ENCODE peak calls at places on chromosome 3, in four cellular contexts. W is mammary epithelial cell, J is HCT116, V is H9. C is an unnamed sample. For H3K9me3, the result is how much of the 10 kb centered on the place peaks cover.

GRCh38 chr3:109440353-109440752 is 103.0 kb upstream of the DPPA4 start:
- DNase-seq in W (no peak), J (no peak), V (no peak), C (no peak)

GRCh38 chr3:183254816-183255730 is 2.0 kb downstream of the B3GNT5 start:
- DNase-seq in W (peak), J (no peak), V (no peak), C (no peak)

GRCh38 chr3:16179771-16180736 is 5.6 kb downstream of the GALNT15 start:
- DNase-seq in W (no peak), J (no peak), V (no peak), C (no peak)

GRCh38 chr3:150495563-150496168 is 50.6 kb downstream of the SERP1 start:
- DNase-seq in W (peak), J (peak), V (no peak), C (no peak)

GRCh38 chr3:131630117-131630516 is 127.3 kb upstream of the MRPL3 start:
- DNase-seq in W (peak), J (no peak), V (no peak), C (no peak)

GRCh38 chr3:66144792-66145733 is 75.7 kb upstream of the SLC25A26 start:
- DNase-seq in W (peak), J (no peak), V (no peak), C (no peak)

GRCh38 chr3:149342413-149343340 is 9.2 kb upstream of the TM4SF18 start:
- DNase-seq in W (peak), J (no peak), V (no peak), C (no peak)

GRCh38 chr3:125647318-125648014 is 52.2 kb upstream of the OSBPL11 start:
- DNase-seq in W (peak), J (peak), V (peak), C (peak)

GRCh38 chr3:98770261-98771039 is 7.3 kb downstream of the ST3GAL6 start:
- DNase-seq in W (peak), J (no peak), V (no peak), C (no peak)

GRCh38 chr3:29185706-29186105 is 95.2 kb upstream of the RBMS3 start:
- DNase-seq in W (peak), J (no peak), V (no peak), C (no peak)

GRCh38 chr3:137978328-137978727 is 31.6 kb upstream of the CLDN18 start:
- DNase-seq in W (peak), J (no peak), V (no peak), C (no peak)

GRCh38 chr3:43872901-43873300 is 182.2 kb downstream of the ABHD5 start:
- DNase-seq in W (no peak), J (no peak), V (peak), C (no peak)

GRCh38 chr3:125684199-125684598 is 88.9 kb upstream of the OSBPL11 start:
- DNase-seq in W (no peak), J (peak), V (peak), C (no peak)

GRCh38 chr3:9721015-9721697 is 10.4 kb upstream of the BRPF1 start:
- DNase-seq in W (no peak), J (no peak), V (no peak), C (no peak)

GRCh38 chr3:196016485-196016884 is 65.4 kb downstream of the TFRC start:
- DNase-seq in W (peak), J (no peak), V (no peak), C (no peak)

GRCh38 chr3:136929984-136930671 is 27.7 kb upstream of the IL20RB start:
- DNase-seq in W (peak), J (no peak), V (no peak), C (no peak)

GRCh38 chr3:168088106-168088722 is 7.5 kb downstream of the GOLIM4 start:
- DNase-seq in W (no peak), J (no peak), V (peak), C (no peak)

GRCh38 chr3:30299674-30300423 is 306.6 kb upstream of the TGFBR2 start:
- DNase-seq in W (peak), J (no peak), V (no peak), C (no peak)

GRCh38 chr3:59442056-59442455 is 392.2 kb upstream of the CFAP20DC start:
- DNase-seq in W (no peak), J (no peak), V (no peak), C (no peak)

GRCh38 chr3:170257145-170257544 is 34.9 kb downstream of the PRKCI start:
- DNase-seq in W (no peak), J (no peak), V (no peak), C (no peak)

GRCh38 chr3:195897081-195897852 is 11.1 kb downstream of the TNK2 start:
- DNase-seq in W (peak), J (no peak), V (no peak), C (peak)

GRCh38 chr3:188257384-188257961 is 103.5 kb downstream of the LPP start:
- DNase-seq in W (no peak), J (no peak), V (no peak), C (no peak)

GRCh38 chr3:46857485-46858341 is 5.5 kb downstream of the MYL3 start:
- DNase-seq in W (no peak), J (no peak), V (no peak), C (no peak)

GRCh38 chr3:111539351-111540331 is 2.4 kb upstream of the CD96 start:
- DNase-seq in W (peak), J (peak), V (peak), C (no peak)

GRCh38 chr3:118208642-118209041 is 826.0 kb downstream of the IGSF11 start:
- DNase-seq in W (no peak), J (no peak), V (no peak), C (no peak)

GRCh38 chr3:134201201-134202130 is 49.2 kb downstream of the RYK start:
- DNase-seq in W (peak), J (peak), V (no peak), C (peak)

GRCh38 chr3:42906085-42906904 is at the start of gene ZNF662:
- DNase-seq in W (no peak), J (no peak), V (peak), C (no peak)

GRCh38 chr3:37981348-37981664 is 9.3 kb upstream of the VILL start:
- DNase-seq in W (no peak), J (no peak), V (no peak), C (no peak)

GRCh38 chr3:32239638-32240550 is 1.4 kb downstream of the CMTM8 start:
- DNase-seq in W (no peak), J (peak), V (peak), C (no peak)

GRCh38 chr3:23665741-23666140 is 140.0 kb upstream of the UBE2E1 start:
- DNase-seq in W (peak), J (no peak), V (no peak), C (no peak)

GRCh38 chr3:99532246-99532645 is 106.1 kb upstream of the COL8A1 start:
- DNase-seq in W (peak), J (peak), V (peak), C (no peak)

GRCh38 chr3:174986685-174987084 is 127.6 kb downstream of the NAALADL2 start:
- DNase-seq in W (no peak), J (no peak), V (no peak), C (no peak)

GRCh38 chr3:45968706-45969105 is 25.4 kb downstream of the CXCR6 start:
- DNase-seq in W (peak), J (no peak), V (no peak), C (no peak)

GRCh38 chr3:167863811-167864558 is 128.5 kb downstream of the SERPINI1 start:
- DNase-seq in W (no peak), J (no peak), V (no peak), C (no peak)

DNA sequence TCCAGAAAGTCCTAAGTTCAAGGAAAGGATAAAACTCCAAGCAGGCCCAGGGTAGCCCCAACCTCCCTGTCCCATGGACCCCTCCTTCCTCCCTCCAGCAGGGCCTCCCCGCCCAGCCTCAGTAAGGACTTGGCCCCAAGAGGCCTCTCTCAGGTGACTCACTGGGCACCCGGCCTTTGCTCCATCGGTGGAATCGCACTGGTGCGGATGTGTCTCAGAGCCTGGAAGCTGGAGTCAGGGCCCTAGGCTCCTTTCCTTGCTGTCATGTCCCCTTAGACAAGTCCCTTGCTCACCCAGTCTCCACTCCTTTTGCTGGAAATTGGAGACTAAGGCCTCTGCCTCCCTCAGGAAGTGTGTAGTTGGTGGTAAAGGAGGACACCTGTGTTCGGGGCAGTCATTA is 114.4 kb upstream of the RNF7 start:
- DNase-seq in W (no peak), J (no peak), V (no peak), C (no peak)
- H3K9me3 ChIP-seq in W (under half), J (under half), V (under half), C (under half)

GRCh38 chr3:179068779-179069530 is 2.7 kb downstream of the ZMAT3 start:
- DNase-seq in W (no peak), J (no peak), V (no peak), C (no peak)
- H3K9ac ChIP-seq in W (peak), J (no peak), V (no peak), C (no peak)

GRCh38 chr3:165903885-165904284 is 66.7 kb upstream of the BCHE start:
- DNase-seq in W (peak), J (no peak), V (no peak), C (no peak)
- H3K9me3 ChIP-seq in W (under half), J (under half), V (under half), C (under half)

DNA sequence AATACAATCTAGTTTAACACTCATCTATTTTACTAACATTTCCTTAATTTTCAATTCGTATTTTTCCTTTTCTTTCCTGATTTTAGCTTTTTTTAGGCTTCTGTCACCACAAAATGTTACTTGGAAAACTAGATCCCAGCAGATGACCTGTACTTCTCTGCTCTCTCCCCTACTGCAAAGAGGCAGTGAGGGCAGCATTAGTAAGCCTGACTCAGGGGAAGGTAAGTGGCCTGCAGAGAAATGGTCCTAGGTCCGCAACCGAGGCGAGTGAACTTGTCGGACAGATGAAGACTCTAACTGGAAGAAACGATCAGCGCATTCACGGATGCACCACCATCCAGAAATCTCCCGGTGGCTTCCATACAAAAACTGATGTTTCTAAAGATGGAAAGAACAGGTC is 20.4 kb downstream of the TMEM43 start:
- DNase-seq in W (no peak), J (no peak), V (peak), C (no peak)
- H3K9ac ChIP-seq in W (peak), J (peak), V (no peak), C (peak)

GRCh38 chr3:54970895-54971294 is 43.0 kb upstream of the LRTM1 start:
- DNase-seq in W (no peak), J (no peak), V (no peak), C (no peak)
- H3K9me3 ChIP-seq in W (under half), J (under half), V (under half), C (under half)

GRCh38 chr3:122074621-122075265 is 19.6 kb downstream of the CD86 start:
- DNase-seq in W (no peak), J (no peak), V (no peak), C (no peak)
- H3K9ac ChIP-seq in W (no peak), J (no peak), V (no peak), C (no peak)